ENCODE peak calls at places on chromosome 17, in five cellular contexts. N is NCI-H187 treated with DMSO at 0.1 percent for 48 hours, A is 8988T, R is germinal center, T is hippocampal formation. L is an unnamed sample.

GRCh38 chr17:51005768-51006167 is 114.9 kb downstream of the SPAG9 start:
- DNase-seq in N (no peak), A (no peak), R (no peak), T (no peak), L (no peak)

GRCh38 chr17:68322630-68323029 is 31.3 kb downstream of the ARSG start:
- DNase-seq in N (no peak), A (no peak), R (no peak), T (no peak), L (no peak)

GRCh38 chr17:7631398-7632380 is 1.8 kb downstream of the SHBG start:
- DNase-seq in N (no peak), A (no peak), R (no peak), T (no peak), L (peak)

GRCh38 chr17:38591759-38592241 is 14.0 kb downstream of the SRCIN1 start:
- DNase-seq in N (no peak), A (no peak), R (no peak), T (no peak), L (no peak)

GRCh38 chr17:78324391-78325075 is 35.3 kb downstream of the SOCS3 start:
- DNase-seq in N (no peak), A (no peak), R (no peak), T (peak), L (peak)

GRCh38 chr17:77090476-77090875 is 50.3 kb upstream of the SEC14L1 start:
- DNase-seq in N (no peak), A (no peak), R (no peak), T (no peak), L (no peak)

GRCh38 chr17:30567231-30568116 is 90.3 kb downstream of the GOSR1 start:
- DNase-seq in N (no peak), A (no peak), R (no peak), T (no peak), L (no peak)

GRCh38 chr17:2710804-2711607 is 558 bp downstream of the CLUH start:
- DNase-seq in N (no peak), A (no peak), R (peak), T (no peak), L (no peak)

GRCh38 chr17:74052993-74053744 is 150.3 kb upstream of the RPL38 start:
- DNase-seq in N (no peak), A (no peak), R (no peak), T (no peak), L (no peak)

GRCh38 chr17:48406936-48407567 is 23.0 kb downstream of the SKAP1 start:
- DNase-seq in N (no peak), A (no peak), R (no peak), T (no peak), L (no peak)

GRCh38 chr17:21211825-21212479 is 2.0 kb downstream of the TMEM11 start:
- DNase-seq in N (no peak), A (no peak), R (no peak), T (no peak), L (no peak)

GRCh38 chr17:19413725-19414124 is 2.7 kb downstream of the RNF112 start:
- DNase-seq in N (no peak), A (no peak), R (no peak), T (no peak), L (no peak)

GRCh38 chr17:60169921-60170817 is 20.4 kb downstream of the CA4 start:
- DNase-seq in N (no peak), A (no peak), R (no peak), T (no peak), L (peak)

GRCh38 chr17:62862251-62862650 is 54.1 kb upstream of the MARCHF10 start:
- DNase-seq in N (no peak), A (no peak), R (no peak), T (no peak), L (no peak)

GRCh38 chr17:4949321-4950074 is 1.2 kb upstream of the PFN1 start:
- DNase-seq in N (no peak), A (peak), R (peak), T (peak), L (peak)

GRCh38 chr17:37220609-37220953 is 155.2 kb upstream of the C17orf78 start:
- DNase-seq in N (no peak), A (no peak), R (peak), T (peak), L (no peak)

GRCh38 chr17:27466748-27467375 is 10.6 kb downstream of the KSR1 start:
- DNase-seq in N (no peak), A (no peak), R (no peak), T (no peak), L (no peak)

GRCh38 chr17:77875881-77876509 is 82.5 kb upstream of the TNRC6C start:
- DNase-seq in N (no peak), A (peak), R (peak), T (no peak), L (no peak)

GRCh38 chr17:3972281-3972731 is 8.1 kb upstream of the ATP2A3 start:
- DNase-seq in N (no peak), A (no peak), R (peak), T (no peak), L (no peak)

GRCh38 chr17:21042434-21043295 is at the start of gene USP22:
- DNase-seq in N (no peak), A (peak), R (peak), T (no peak), L (no peak)

GRCh38 chr17:48704521-48704920 is 17.8 kb downstream of the PRAC1 start:
- DNase-seq in N (no peak), A (no peak), R (no peak), T (no peak), L (no peak)

GRCh38 chr17:50891577-50891989 is 25.4 kb upstream of the TOB1 start:
- DNase-seq in N (no peak), A (no peak), R (no peak), T (no peak), L (no peak)

GRCh38 chr17:49496183-49496865 is 1.2 kb downstream of the NGFR start:
- DNase-seq in N (no peak), A (no peak), R (peak), T (peak), L (peak)

GRCh38 chr17:79420318-79421243 is 190.3 kb downstream of the RBFOX3 start:
- DNase-seq in N (no peak), A (no peak), R (no peak), T (no peak), L (no peak)

GRCh38 chr17:83203472-83204221 is 124.2 kb downstream of the METRNL start:
- DNase-seq in N (no peak), A (peak), R (no peak), T (no peak), L (peak)

GRCh38 chr17:41003926-41004325 is 4.2 kb upstream of the KRTAP3-2 start:
- DNase-seq in N (no peak), A (no peak), R (no peak), T (no peak), L (no peak)

GRCh38 chr17:18141210-18141803 is 32.8 kb downstream of the MYO15A start:
- DNase-seq in N (no peak), A (no peak), R (peak), T (no peak), L (no peak)

GRCh38 chr17:19753661-19754463 is 5.8 kb upstream of the ALDH3A1 start:
- DNase-seq in N (no peak), A (peak), R (no peak), T (peak), L (no peak)

GRCh38 chr17:40671282-40671681 is 6.3 kb upstream of the KRT222 start:
- DNase-seq in N (no peak), A (no peak), R (no peak), T (no peak), L (no peak)

GRCh38 chr17:38741853-38742421 is 6.2 kb downstream of the PCGF2 start:
- DNase-seq in N (no peak), A (no peak), R (no peak), T (no peak), L (peak)

L was measured in left ventricle myocardium inferior.